ENCODE peak calls at places on chromosomes 3 and 15, in six cellular contexts. One of them, this sample, is unnamed. For H3K4me1, the result is how much of the 10 kb centered on the place peaks cover.

GRCh38 chr3:59759298-59760169 is 709.7 kb upstream of the CFAP20DC start:
- DNase-seq in suprapubic skin: no peak
- DNase-seq in thyroid gland: no peak
- DNase-seq in spleen: no peak
- DNase-seq in HCT116: no peak
- DNase-seq in Peyer's patch: no peak
- DNase-seq in this sample: no peak

GRCh38 chr15:49832421-49832980 is 211.7 kb downstream of the DTWD1 start:
- DNase-seq in spleen: no peak
- DNase-seq in suprapubic skin: no peak
- DNase-seq in HCT116: no peak
- DNase-seq in Peyer's patch: no peak
- DNase-seq in thyroid gland: peak
- DNase-seq in this sample: no peak

GRCh38 chr3:13894096-13894811 is 14.4 kb upstream of the WNT7A start:
- DNase-seq in Peyer's patch: no peak
- DNase-seq in HCT116: no peak
- DNase-seq in thyroid gland: no peak
- DNase-seq in spleen: no peak
- DNase-seq in suprapubic skin: no peak
- DNase-seq in this sample: no peak

GRCh38 chr15:59399465-59400102 is 26.9 kb upstream of the MYO1E start:
- DNase-seq in Peyer's patch: peak
- DNase-seq in spleen: peak
- DNase-seq in HCT116: no peak
- DNase-seq in suprapubic skin: no peak
- DNase-seq in thyroid gland: no peak
- DNase-seq in this sample: peak

GRCh38 chr15:74783072-74783807 is 1.4 kb downstream of the CSK start:
- DNase-seq in HCT116: no peak
- DNase-seq in suprapubic skin: no peak
- DNase-seq in Peyer's patch: peak
- DNase-seq in thyroid gland: no peak
- DNase-seq in spleen: peak
- DNase-seq in this sample: no peak

GRCh38 chr3:49378249-49378899 is 20.2 kb upstream of the GPX1 start:
- DNase-seq in HCT116: no peak
- DNase-seq in thyroid gland: peak
- DNase-seq in suprapubic skin: peak
- DNase-seq in spleen: no peak
- DNase-seq in Peyer's patch: no peak
- DNase-seq in this sample: peak

GRCh38 chr15:41568350-41569017 is 9.5 kb downstream of the TYRO3 start:
- DNase-seq in suprapubic skin: no peak
- DNase-seq in Peyer's patch: no peak
- DNase-seq in HCT116: no peak
- DNase-seq in thyroid gland: no peak
- DNase-seq in spleen: peak
- DNase-seq in this sample: no peak

GRCh38 chr3:134364061-134364935 is 9.9 kb downstream of the AMOTL2 start:
- DNase-seq in HCT116: peak
- DNase-seq in suprapubic skin: peak
- DNase-seq in spleen: peak
- DNase-seq in Peyer's patch: peak
- DNase-seq in thyroid gland: peak
- DNase-seq in this sample: peak

GRCh38 chr15:70906842-70907241 is 14.2 kb downstream of the LRRC49 start:
- DNase-seq in HCT116: no peak
- DNase-seq in spleen: no peak
- DNase-seq in Peyer's patch: no peak
- DNase-seq in suprapubic skin: no peak
- DNase-seq in thyroid gland: peak
- DNase-seq in this sample: no peak

GRCh38 chr3:116441652-116442051 is 3.6 kb downstream of the LSAMP start:
- DNase-seq in HCT116: no peak
- DNase-seq in suprapubic skin: no peak
- DNase-seq in Peyer's patch: no peak
- DNase-seq in thyroid gland: no peak
- DNase-seq in spleen: no peak
- DNase-seq in this sample: no peak

GRCh38 chr3:176590722-176591121 is 606.6 kb downstream of the TBL1XR1 start:
- DNase-seq in spleen: no peak
- DNase-seq in Peyer's patch: no peak
- DNase-seq in thyroid gland: no peak
- DNase-seq in suprapubic skin: no peak
- DNase-seq in HCT116: no peak
- DNase-seq in this sample: no peak

GRCh38 chr3:52446631-52447511 is 2.0 kb upstream of the SEMA3G start:
- DNase-seq in suprapubic skin: peak
- DNase-seq in spleen: peak
- DNase-seq in HCT116: peak
- DNase-seq in thyroid gland: peak
- DNase-seq in Peyer's patch: peak
- DNase-seq in this sample: no peak

GRCh38 chr3:81947359-81947758 is 185.9 kb upstream of the GBE1 start:
- DNase-seq in Peyer's patch: no peak
- DNase-seq in HCT116: no peak
- DNase-seq in suprapubic skin: no peak
- DNase-seq in thyroid gland: no peak
- DNase-seq in spleen: no peak
- DNase-seq in this sample: no peak

GRCh38 chr3:28940530-28940929 is 340.3 kb upstream of the RBMS3 start:
- DNase-seq in HCT116: no peak
- DNase-seq in spleen: no peak
- DNase-seq in suprapubic skin: no peak
- DNase-seq in thyroid gland: no peak
- DNase-seq in Peyer's patch: no peak
- DNase-seq in this sample: no peak

GRCh38 chr3:14657579-14657978 is 6.0 kb downstream of the CCDC174 start:
- DNase-seq in suprapubic skin: no peak
- DNase-seq in thyroid gland: no peak
- DNase-seq in spleen: no peak
- DNase-seq in HCT116: no peak
- DNase-seq in Peyer's patch: no peak
- DNase-seq in this sample: no peak

GRCh38 chr3:187985636-187986035 is 168.3 kb upstream of the LPP start:
- DNase-seq in HCT116: no peak
- DNase-seq in thyroid gland: no peak
- DNase-seq in suprapubic skin: no peak
- DNase-seq in Peyer's patch: no peak
- DNase-seq in spleen: no peak
- DNase-seq in this sample: no peak

GRCh38 chr15:31511707-31512310 is 185.2 kb downstream of the KLF13 start:
- DNase-seq in suprapubic skin: no peak
- DNase-seq in spleen: no peak
- DNase-seq in HCT116: no peak
- DNase-seq in Peyer's patch: no peak
- DNase-seq in thyroid gland: no peak
- DNase-seq in this sample: no peak
- H3K4me1 ChIP-seq in suprapubic skin: under half
- H3K4me1 ChIP-seq in spleen: under half
- H3K4me1 ChIP-seq in HCT116: under half
- H3K4me1 ChIP-seq in Peyer's patch: under half
- H3K4me1 ChIP-seq in thyroid gland: under half
- H3K4me1 ChIP-seq in this sample: under half

DNA sequence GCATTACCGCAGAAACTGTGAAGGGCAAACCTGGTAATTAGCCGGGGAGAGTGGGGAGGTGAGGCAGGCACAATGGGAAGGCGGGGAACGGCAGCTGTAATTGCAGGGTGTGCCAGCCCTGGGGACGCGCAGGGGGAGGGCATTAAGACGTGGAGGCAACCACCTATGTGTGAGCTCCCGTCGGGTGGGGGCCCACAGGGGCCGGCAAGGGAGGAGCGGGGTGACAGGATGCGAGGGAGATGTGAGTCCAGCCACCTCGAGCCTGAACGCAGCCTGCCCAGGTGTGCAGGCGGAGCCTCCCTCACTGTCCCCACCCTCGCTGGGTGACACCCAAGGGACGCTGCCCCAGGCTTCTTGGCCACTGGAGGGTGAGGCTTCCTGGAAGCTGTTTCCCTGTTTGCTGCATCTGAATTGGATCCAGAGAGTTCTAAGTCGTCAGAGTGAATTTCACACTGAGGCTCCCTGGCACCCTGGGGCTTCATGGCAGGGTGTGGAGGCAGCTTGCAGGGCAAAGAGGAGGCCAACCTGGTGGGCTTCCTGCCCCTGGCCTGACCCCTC is 130.6 kb upstream of the MEF2A start:
- DNase-seq in suprapubic skin: no peak
- DNase-seq in HCT116: no peak
- DNase-seq in spleen: peak
- DNase-seq in Peyer's patch: peak
- DNase-seq in thyroid gland: no peak
- DNase-seq in this sample: no peak
- TF ChIP-seq POLR2A in suprapubic skin: no peak
- TF ChIP-seq POLR2A in HCT116: no peak
- TF ChIP-seq POLR2A in spleen: no peak
- TF ChIP-seq POLR2A in Peyer's patch: no peak
- TF ChIP-seq POLR2A in thyroid gland: no peak
- TF ChIP-seq POLR2A in this sample: no peak

DNA sequence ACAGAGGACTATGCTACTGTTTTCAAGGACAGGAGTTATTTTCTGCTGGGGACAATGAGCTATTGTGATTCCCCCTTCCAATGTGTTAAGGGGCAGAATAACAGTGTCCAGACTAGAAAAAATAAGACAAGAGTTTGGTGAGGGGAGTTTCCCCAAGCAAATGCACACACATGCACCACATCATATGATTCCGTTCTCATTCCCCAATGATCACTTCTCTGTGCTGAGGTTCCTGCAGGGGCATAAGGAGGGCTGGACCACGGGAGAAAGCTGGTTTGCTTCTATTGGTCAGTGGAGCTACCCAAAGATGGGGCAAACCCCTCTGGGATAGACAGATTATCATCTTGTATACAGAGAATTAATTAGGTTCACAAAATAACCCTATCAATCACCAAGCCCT is 80.6 kb downstream of the RBPMS2 start:
- DNase-seq in suprapubic skin: no peak
- DNase-seq in Peyer's patch: no peak
- DNase-seq in HCT116: no peak
- DNase-seq in spleen: peak
- DNase-seq in thyroid gland: no peak
- DNase-seq in this sample: no peak
- H3K4me1 ChIP-seq in suprapubic skin: half or more
- H3K4me1 ChIP-seq in Peyer's patch: under half
- H3K4me1 ChIP-seq in HCT116: under half
- H3K4me1 ChIP-seq in spleen: half or more
- H3K4me1 ChIP-seq in thyroid gland: under half
- H3K4me1 ChIP-seq in this sample: half or more

GRCh38 chr15:63052961-63053698 is 10.6 kb downstream of the TPM1 start:
- DNase-seq in HCT116: no peak
- DNase-seq in suprapubic skin: peak
- DNase-seq in Peyer's patch: no peak
- DNase-seq in thyroid gland: peak
- DNase-seq in spleen: no peak
- DNase-seq in this sample: peak
- TF ChIP-seq POLR2A in HCT116: no peak
- TF ChIP-seq POLR2A in suprapubic skin: no peak
- TF ChIP-seq POLR2A in Peyer's patch: no peak
- TF ChIP-seq POLR2A in thyroid gland: no peak
- TF ChIP-seq POLR2A in spleen: no peak
- TF ChIP-seq POLR2A in this sample: no peak

This sample was measured in tibial nerve.